ENCODE peak calls at places on chromosomes 6 and 20, in seven cellular contexts. T is NCI-H460; C is hippocampal formation; Q is activated CD4-positive, alpha-beta T cell treated with anti-CD3 and anti-CD28 coated beads, Interleukin-2, amount 50 U/mL, for 4 hours; O is stimulated activated CD4-positive, alpha-beta T cell treated with anti-CD3 and anti-CD28 coated beads, Interleukin-1b, Interleukin-23, amount 100 ng/mL, for 1 hour; B is stimulated activated CD8-positive, alpha-beta memory T cell treated with anti-CD3 and anti-CD28 coated beads, Interleukin-4, amount 100 ng/mL, for 1 hour; E is hepatic stellate cell. X is an unnamed sample.

GRCh38 chr6:112879920-112880413 is 532.8 kb downstream of the RFPL4B start:
- DNase-seq in B (no peak), T (no peak), O (no peak), Q (no peak), E (no peak), C (peak), X (no peak)

GRCh38 chr6:79778794-79779193 is 147.7 kb downstream of the SH3BGRL2 start:
- DNase-seq in E (no peak), T (no peak), B (no peak), O (no peak), Q (no peak), C (no peak), X (no peak)

GRCh38 chr6:15793288-15793687 is 130.5 kb upstream of the DTNBP1 start:
- DNase-seq in Q (no peak), B (no peak), O (no peak), E (no peak), C (no peak), T (peak), X (no peak)

GRCh38 chr6:149723771-149724417 is 6.0 kb upstream of the LATS1 start:
- DNase-seq in E (peak), C (peak), T (peak), O (no peak), B (peak), Q (peak), X (no peak)

GRCh38 chr6:168964138-168964892 is 289.3 kb downstream of the THBS2 start:
- DNase-seq in B (no peak), E (no peak), O (no peak), Q (no peak), C (no peak), T (no peak), X (no peak)

GRCh38 chr20:1215386-1216170 is 10.3 kb upstream of the RAD21L1 start:
- DNase-seq in E (no peak), C (no peak), B (no peak), T (no peak), Q (peak), O (peak), X (no peak)

GRCh38 chr6:38034269-38034914 is 214.9 kb downstream of the ZFAND3 start:
- DNase-seq in B (no peak), T (no peak), E (peak), Q (no peak), C (no peak), O (no peak), X (no peak)

GRCh38 chr20:54573838-54574237 is 98.4 kb downstream of the DOK5 start:
- DNase-seq in C (peak), O (no peak), T (no peak), Q (no peak), E (no peak), B (no peak), X (no peak)

GRCh38 chr6:170293881-170294755 is 3.2 kb upstream of the DLL1 start:
- DNase-seq in B (no peak), T (no peak), Q (no peak), O (no peak), E (no peak), C (no peak), X (no peak)

GRCh38 chr6:25972128-25972527 is 9.5 kb downstream of the TRIM38 start:
- DNase-seq in C (no peak), T (no peak), Q (no peak), B (no peak), O (no peak), E (no peak), X (no peak)

GRCh38 chr20:63216849-63217471 is 1.0 kb upstream of the YTHDF1 start:
- DNase-seq in B (no peak), E (no peak), Q (no peak), T (no peak), C (no peak), O (no peak), X (no peak)

GRCh38 chr20:58893355-58894151 is 41.0 kb downstream of the GNAS start:
- DNase-seq in Q (peak), B (no peak), O (no peak), C (no peak), T (no peak), E (no peak), X (no peak)

GRCh38 chr6:121868191-121868590 is 432.7 kb downstream of the GJA1 start:
- DNase-seq in T (no peak), Q (no peak), E (no peak), C (no peak), O (no peak), B (no peak), X (no peak)

GRCh38 chr6:81787313-81788068 is 35.0 kb upstream of the TENT5A start:
- DNase-seq in C (no peak), E (no peak), T (peak), Q (no peak), O (no peak), B (no peak), X (no peak)

GRCh38 chr20:45735552-45735951 is 13.4 kb downstream of the SPINT4 start:
- DNase-seq in E (no peak), O (no peak), C (no peak), Q (no peak), T (no peak), B (no peak), X (no peak)

GRCh38 chr6:628772-629171 is 28.1 kb downstream of the HUS1B start:
- DNase-seq in E (no peak), C (no peak), T (no peak), O (no peak), B (no peak), Q (no peak), X (no peak)

GRCh38 chr6:108690326-108691000 is 129.7 kb downstream of the FOXO3 start:
- DNase-seq in T (no peak), Q (no peak), B (no peak), E (peak), C (no peak), O (no peak), X (no peak)

GRCh38 chr6:2448826-2449571 is 203.6 kb upstream of the GMDS start:
- DNase-seq in E (peak), Q (no peak), O (no peak), C (no peak), T (peak), B (no peak), X (no peak)

GRCh38 chr6:137571854-137572253 is 77.7 kb upstream of the OLIG3 start:
- DNase-seq in O (peak), B (peak), T (peak), E (peak), C (no peak), Q (peak), X (no peak)

GRCh38 chr6:168165891-168166290 is 86.9 kb upstream of the FRMD1 start:
- DNase-seq in T (no peak), C (no peak), E (no peak), Q (no peak), O (no peak), B (no peak), X (peak)

GRCh38 chr6:84546427-84546914 is 217.9 kb downstream of the TBX18 start:
- DNase-seq in T (no peak), C (no peak), B (no peak), Q (no peak), E (no peak), O (no peak), X (no peak)

GRCh38 chr6:6665505-6665904 is 77.0 kb downstream of the LY86 start:
- DNase-seq in T (no peak), B (no peak), O (no peak), E (no peak), Q (no peak), C (no peak), X (no peak)

GRCh38 chr6:115838763-115839401 is 221.8 kb downstream of the FRK start:
- DNase-seq in C (no peak), E (peak), B (no peak), O (no peak), Q (no peak), T (peak), X (no peak)

X was measured in chondrocyte.